ENCODE peak calls at places on chromosomes 3 and 15, in eight cellular contexts. One of them, this sample, is unnamed.

GRCh38 chr3:150054635-150055034 is 83.9 kb upstream of the PFN2 start:
- DNase-seq in HCT116: no peak
- DNase-seq in GM12878: no peak
- DNase-seq in K562: no peak
- DNase-seq in HepG2: no peak
- DNase-seq in transverse colon: no peak
- DNase-seq in GM12891: no peak
- DNase-seq in SK-N-SH: no peak
- DNase-seq in this sample: no peak

GRCh38 chr3:135125171-135125801 is 330.2 kb downstream of the EPHB1 start:
- DNase-seq in HepG2: peak; percentile 2
- DNase-seq in SK-N-SH: no peak
- DNase-seq in GM12891: peak; percentile 15
- DNase-seq in GM12878: no peak
- DNase-seq in HCT116: no peak
- DNase-seq in transverse colon: no peak
- DNase-seq in K562: peak; percentile 23
- DNase-seq in this sample: peak; percentile 6

GRCh38 chr15:79099692-79100091 is 9.1 kb upstream of the RASGRF1 start:
- DNase-seq in GM12891: no peak
- DNase-seq in transverse colon: no peak
- DNase-seq in HepG2: no peak
- DNase-seq in SK-N-SH: no peak
- DNase-seq in K562: no peak
- DNase-seq in HCT116: no peak
- DNase-seq in GM12878: no peak
- DNase-seq in this sample: no peak

GRCh38 chr3:2921903-2922302 is 188.3 kb downstream of the IL5RA start:
- DNase-seq in transverse colon: no peak
- DNase-seq in GM12878: peak; percentile 24
- DNase-seq in GM12891: peak; percentile 35
- DNase-seq in K562: no peak
- DNase-seq in HepG2: peak; percentile 5
- DNase-seq in SK-N-SH: peak; percentile 66
- DNase-seq in HCT116: no peak
- DNase-seq in this sample: no peak

GRCh38 chr15:72604794-72605193 is 49.7 kb upstream of the GOLGA6B start:
- DNase-seq in GM12891: no peak
- DNase-seq in SK-N-SH: peak; percentile 24
- DNase-seq in HepG2: no peak
- DNase-seq in GM12878: no peak
- DNase-seq in transverse colon: no peak
- DNase-seq in K562: peak; percentile 27
- DNase-seq in HCT116: peak; percentile 28
- DNase-seq in this sample: no peak

GRCh38 chr15:78007965-78008886 is 69.3 kb downstream of the TBC1D2B start:
- DNase-seq in GM12878: no peak
- DNase-seq in K562: no peak
- DNase-seq in HCT116: no peak
- DNase-seq in transverse colon: peak; percentile 64
- DNase-seq in HepG2: no peak
- DNase-seq in SK-N-SH: no peak
- DNase-seq in GM12891: no peak
- DNase-seq in this sample: no peak

GRCh38 chr3:123303976-123304560 is 102.3 kb downstream of the SEC22A start:
- DNase-seq in transverse colon: no peak
- DNase-seq in K562: no peak
- DNase-seq in HepG2: no peak
- DNase-seq in SK-N-SH: no peak
- DNase-seq in GM12878: no peak
- DNase-seq in HCT116: no peak
- DNase-seq in GM12891: no peak
- DNase-seq in this sample: no peak

GRCh38 chr15:36591534-36592411 is 12.3 kb downstream of the CDIN1 start:
- DNase-seq in GM12878: no peak
- DNase-seq in HCT116: no peak
- DNase-seq in GM12891: no peak
- DNase-seq in transverse colon: no peak
- DNase-seq in K562: no peak
- DNase-seq in SK-N-SH: no peak
- DNase-seq in HepG2: no peak
- DNase-seq in this sample: no peak

GRCh38 chr15:91254766-91255165 is 154.7 kb downstream of the SV2B start:
- DNase-seq in HCT116: no peak
- DNase-seq in GM12891: no peak
- DNase-seq in SK-N-SH: no peak
- DNase-seq in K562: peak; percentile 10
- DNase-seq in HepG2: no peak
- DNase-seq in GM12878: no peak
- DNase-seq in transverse colon: no peak
- DNase-seq in this sample: no peak

GRCh38 chr15:78308422-78309021 is 9.1 kb upstream of the SKIC8 start:
- DNase-seq in GM12878: no peak
- DNase-seq in HepG2: peak; percentile 41
- DNase-seq in SK-N-SH: peak; percentile 89
- DNase-seq in K562: peak; percentile 68
- DNase-seq in GM12891: peak; percentile 47
- DNase-seq in HCT116: peak; percentile 54
- DNase-seq in transverse colon: peak; percentile 81
- DNase-seq in this sample: no peak

GRCh38 chr15:71691700-71692417 is 118.5 kb upstream of the NR2E3 start:
- DNase-seq in SK-N-SH: no peak
- DNase-seq in GM12891: no peak
- DNase-seq in transverse colon: no peak
- DNase-seq in K562: no peak
- DNase-seq in HepG2: no peak
- DNase-seq in HCT116: no peak
- DNase-seq in GM12878: no peak
- DNase-seq in this sample: no peak

GRCh38 chr3:196275126-196275525 is 12.4 kb downstream of the PCYT1A start:
- DNase-seq in transverse colon: no peak
- DNase-seq in SK-N-SH: no peak
- DNase-seq in GM12891: no peak
- DNase-seq in HCT116: no peak
- DNase-seq in K562: no peak
- DNase-seq in HepG2: no peak
- DNase-seq in GM12878: no peak
- DNase-seq in this sample: no peak

GRCh38 chr15:69422336-69422895 is 8.3 kb downstream of the KIF23 start:
- DNase-seq in SK-N-SH: no peak
- DNase-seq in GM12891: no peak
- DNase-seq in K562: no peak
- DNase-seq in transverse colon: no peak
- DNase-seq in GM12878: no peak
- DNase-seq in HepG2: no peak
- DNase-seq in HCT116: no peak
- DNase-seq in this sample: peak; percentile 53

GRCh38 chr15:78841891-78842290 is 30.6 kb upstream of the ADAMTS7 start:
- DNase-seq in HCT116: no peak
- DNase-seq in GM12878: no peak
- DNase-seq in SK-N-SH: peak; percentile 36
- DNase-seq in HepG2: no peak
- DNase-seq in GM12891: no peak
- DNase-seq in transverse colon: no peak
- DNase-seq in K562: no peak
- DNase-seq in this sample: no peak

GRCh38 chr3:11140054-11140712 is 14.1 kb upstream of the HRH1 start:
- DNase-seq in transverse colon: peak; percentile 80
- DNase-seq in SK-N-SH: no peak
- DNase-seq in HepG2: no peak
- DNase-seq in GM12891: no peak
- DNase-seq in HCT116: no peak
- DNase-seq in GM12878: peak; percentile 61
- DNase-seq in K562: no peak
- DNase-seq in this sample: no peak

GRCh38 chr3:13200951-13201350 is 127.7 kb upstream of the IQSEC1 start:
- DNase-seq in transverse colon: no peak
- DNase-seq in GM12878: no peak
- DNase-seq in HCT116: no peak
- DNase-seq in GM12891: no peak
- DNase-seq in HepG2: peak; percentile 25
- DNase-seq in K562: no peak
- DNase-seq in SK-N-SH: peak; percentile 74
- DNase-seq in this sample: no peak

GRCh38 chr3:160133757-160134156 is 91.5 kb upstream of the C3orf80 start:
- DNase-seq in SK-N-SH: no peak
- DNase-seq in HepG2: peak; percentile 25
- DNase-seq in HCT116: peak; percentile 40
- DNase-seq in GM12878: no peak
- DNase-seq in transverse colon: no peak
- DNase-seq in K562: peak; percentile 61
- DNase-seq in GM12891: no peak
- DNase-seq in this sample: no peak

GRCh38 chr15:45551691-45552090 is 29.1 kb upstream of the SLC30A4 start:
- DNase-seq in HepG2: no peak
- DNase-seq in GM12891: no peak
- DNase-seq in SK-N-SH: no peak
- DNase-seq in HCT116: no peak
- DNase-seq in GM12878: no peak
- DNase-seq in transverse colon: no peak
- DNase-seq in K562: no peak
- DNase-seq in this sample: no peak

GRCh38 chr3:177810162-177810623 is 612.9 kb upstream of the TBL1XR1 start:
- DNase-seq in K562: no peak
- DNase-seq in GM12891: no peak
- DNase-seq in GM12878: no peak
- DNase-seq in HCT116: no peak
- DNase-seq in HepG2: peak; percentile 61
- DNase-seq in SK-N-SH: no peak
- DNase-seq in transverse colon: no peak
- DNase-seq in this sample: no peak

GRCh38 chr3:16803019-16803418 is 81.7 kb upstream of the PLCL2 start:
- DNase-seq in SK-N-SH: no peak
- DNase-seq in HCT116: no peak
- DNase-seq in HepG2: no peak
- DNase-seq in K562: no peak
- DNase-seq in GM12891: no peak
- DNase-seq in transverse colon: no peak
- DNase-seq in GM12878: no peak
- DNase-seq in this sample: no peak

GRCh38 chr3:152375546-152375945 is 106.8 kb downstream of the MBNL1 start:
- DNase-seq in HepG2: no peak
- DNase-seq in K562: no peak
- DNase-seq in transverse colon: no peak
- DNase-seq in GM12878: no peak
- DNase-seq in SK-N-SH: no peak
- DNase-seq in GM12891: no peak
- DNase-seq in HCT116: no peak
- DNase-seq in this sample: no peak

GRCh38 chr3:60772584-60772983 is 478.7 kb downstream of the FHIT start:
- DNase-seq in HCT116: no peak
- DNase-seq in GM12891: no peak
- DNase-seq in HepG2: no peak
- DNase-seq in GM12878: no peak
- DNase-seq in transverse colon: no peak
- DNase-seq in SK-N-SH: no peak
- DNase-seq in K562: no peak
- DNase-seq in this sample: no peak

GRCh38 chr3:60774617-60775016 is 476.6 kb downstream of the FHIT start:
- DNase-seq in HCT116: no peak
- DNase-seq in K562: no peak
- DNase-seq in GM12891: no peak
- DNase-seq in transverse colon: no peak
- DNase-seq in GM12878: no peak
- DNase-seq in HepG2: no peak
- DNase-seq in SK-N-SH: no peak
- DNase-seq in this sample: no peak

GRCh38 chr3:60770532-60770931 is 480.7 kb downstream of the FHIT start:
- DNase-seq in transverse colon: no peak
- DNase-seq in SK-N-SH: no peak
- DNase-seq in K562: no peak
- DNase-seq in HepG2: no peak
- DNase-seq in GM12878: no peak
- DNase-seq in GM12891: no peak
- DNase-seq in HCT116: no peak
- DNase-seq in this sample: no peak

GRCh38 chr3:60779637-60780036 is 471.6 kb downstream of the FHIT start:
- DNase-seq in HCT116: no peak
- DNase-seq in GM12891: no peak
- DNase-seq in SK-N-SH: no peak
- DNase-seq in K562: no peak
- DNase-seq in HepG2: no peak
- DNase-seq in transverse colon: no peak
- DNase-seq in GM12878: no peak
- DNase-seq in this sample: no peak

GRCh38 chr3:60775956-60776355 is 475.3 kb downstream of the FHIT start:
- DNase-seq in SK-N-SH: no peak
- DNase-seq in GM12891: no peak
- DNase-seq in HepG2: no peak
- DNase-seq in GM12878: no peak
- DNase-seq in K562: no peak
- DNase-seq in HCT116: no peak
- DNase-seq in transverse colon: no peak
- DNase-seq in this sample: peak; percentile 26
- TF ChIP-seq POLR2AphosphoS5 in SK-N-SH: no peak
- TF ChIP-seq POLR2AphosphoS5 in GM12891: no peak
- TF ChIP-seq POLR2AphosphoS5 in HepG2: no peak
- TF ChIP-seq POLR2AphosphoS5 in GM12878: no peak
- TF ChIP-seq POLR2AphosphoS5 in K562: no peak
- TF ChIP-seq POLR2AphosphoS5 in HCT116: no peak
- TF ChIP-seq POLR2AphosphoS5 in transverse colon: no peak
- TF ChIP-seq POLR2AphosphoS5 in this sample: no peak

DNA sequence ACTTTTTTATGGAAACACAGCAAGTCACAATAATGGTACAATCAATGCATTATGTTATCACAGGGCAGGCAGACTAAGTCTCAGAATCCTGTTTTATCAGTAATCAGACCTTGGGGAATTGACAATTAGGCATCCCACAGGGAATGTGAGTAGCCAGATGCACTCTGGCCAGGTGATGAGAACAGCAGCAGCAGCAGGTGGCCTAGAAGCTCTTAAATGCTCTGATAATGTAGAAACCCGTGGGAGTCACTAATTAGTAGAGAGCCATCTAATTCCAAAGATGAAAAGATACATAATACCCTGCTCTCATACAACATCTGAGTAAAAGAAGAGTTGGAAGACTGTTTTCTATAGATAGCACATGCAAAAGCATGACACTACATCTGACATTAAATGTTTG is 12.6 kb downstream of the CEP152 start:
- DNase-seq in SK-N-SH: peak; percentile 17
- DNase-seq in transverse colon: no peak
- DNase-seq in HCT116: no peak
- DNase-seq in GM12891: no peak
- DNase-seq in GM12878: no peak
- DNase-seq in HepG2: no peak
- DNase-seq in K562: no peak
- DNase-seq in this sample: no peak
- TF ChIP-seq POLR2AphosphoS5 in SK-N-SH: no peak
- TF ChIP-seq POLR2AphosphoS5 in transverse colon: no peak
- TF ChIP-seq POLR2AphosphoS5 in HCT116: no peak
- TF ChIP-seq POLR2AphosphoS5 in GM12891: no peak
- TF ChIP-seq POLR2AphosphoS5 in GM12878: no peak
- TF ChIP-seq POLR2AphosphoS5 in HepG2: no peak
- TF ChIP-seq POLR2AphosphoS5 in K562: no peak
- TF ChIP-seq POLR2AphosphoS5 in this sample: no peak

GRCh38 chr3:458614-459375 is 262.2 kb downstream of the CHL1 start:
- DNase-seq in GM12878: no peak
- DNase-seq in GM12891: no peak
- DNase-seq in transverse colon: no peak
- DNase-seq in SK-N-SH: no peak
- DNase-seq in K562: no peak
- DNase-seq in HepG2: no peak
- DNase-seq in HCT116: no peak
- DNase-seq in this sample: no peak
- TF ChIP-seq POLR2AphosphoS5 in GM12878: no peak
- TF ChIP-seq POLR2AphosphoS5 in GM12891: no peak
- TF ChIP-seq POLR2AphosphoS5 in transverse colon: no peak
- TF ChIP-seq POLR2AphosphoS5 in SK-N-SH: no peak
- TF ChIP-seq POLR2AphosphoS5 in K562: no peak
- TF ChIP-seq POLR2AphosphoS5 in HepG2: no peak
- TF ChIP-seq POLR2AphosphoS5 in HCT116: no peak
- TF ChIP-seq POLR2AphosphoS5 in this sample: no peak

GRCh38 chr3:132029182-132029902 is 5.5 kb downstream of the CPNE4 start:
- DNase-seq in HepG2: peak; percentile 53
- DNase-seq in GM12891: peak; percentile 47
- DNase-seq in K562: peak; percentile 50
- DNase-seq in SK-N-SH: peak; percentile 81
- DNase-seq in transverse colon: peak; percentile 74
- DNase-seq in GM12878: no peak
- DNase-seq in HCT116: peak; percentile 69
- DNase-seq in this sample: peak; percentile 77
- TF ChIP-seq POLR2AphosphoS5 in HepG2: no peak
- TF ChIP-seq POLR2AphosphoS5 in GM12891: no peak
- TF ChIP-seq POLR2AphosphoS5 in K562: no peak
- TF ChIP-seq POLR2AphosphoS5 in SK-N-SH: no peak
- TF ChIP-seq POLR2AphosphoS5 in transverse colon: no peak
- TF ChIP-seq POLR2AphosphoS5 in GM12878: no peak
- TF ChIP-seq POLR2AphosphoS5 in HCT116: no peak
- TF ChIP-seq POLR2AphosphoS5 in this sample: no peak

This sample was measured in SK-N-MC.